ENCODE peak calls at places on chromosomes 12 and 14, in seven cellular contexts. One of them, this sample, is unnamed.

GRCh38 chr12:28742791-28743190 is 406.3 kb upstream of the FAR2 start:
- DNase-seq in heart left ventricle: no peak
- DNase-seq in uterus: no peak
- DNase-seq in endothelial cell: no peak
- DNase-seq in fibroblast of lung: no peak
- DNase-seq in left lung: no peak
- DNase-seq in choroid plexus epithelial cell: peak
- DNase-seq in this sample: no peak

GRCh38 chr12:25501565-25501964 is 51.5 kb downstream of the LMNTD1 start:
- DNase-seq in heart left ventricle: no peak
- DNase-seq in uterus: no peak
- DNase-seq in endothelial cell: no peak
- DNase-seq in fibroblast of lung: no peak
- DNase-seq in left lung: no peak
- DNase-seq in choroid plexus epithelial cell: peak
- DNase-seq in this sample: no peak

GRCh38 chr12:91819132-91819447 is 326.6 kb downstream of the BTG1 start:
- DNase-seq in heart left ventricle: no peak
- DNase-seq in uterus: peak
- DNase-seq in endothelial cell: no peak
- DNase-seq in fibroblast of lung: peak
- DNase-seq in left lung: no peak
- DNase-seq in choroid plexus epithelial cell: no peak
- DNase-seq in this sample: no peak

GRCh38 chr12:10901427-10901826 is 7.9 kb downstream of the TAS2R13 start:
- DNase-seq in heart left ventricle: no peak
- DNase-seq in uterus: no peak
- DNase-seq in endothelial cell: no peak
- DNase-seq in fibroblast of lung: no peak
- DNase-seq in left lung: no peak
- DNase-seq in choroid plexus epithelial cell: peak
- DNase-seq in this sample: no peak

GRCh38 chr12:109744026-109744425 is 30.4 kb downstream of the FAM222A start:
- DNase-seq in heart left ventricle: no peak
- DNase-seq in uterus: peak
- DNase-seq in endothelial cell: no peak
- DNase-seq in fibroblast of lung: no peak
- DNase-seq in left lung: peak
- DNase-seq in choroid plexus epithelial cell: no peak
- DNase-seq in this sample: no peak

GRCh38 chr14:21647380-21647779 is 6.3 kb upstream of the OR4E2 start:
- DNase-seq in heart left ventricle: no peak
- DNase-seq in uterus: no peak
- DNase-seq in endothelial cell: no peak
- DNase-seq in fibroblast of lung: no peak
- DNase-seq in left lung: no peak
- DNase-seq in choroid plexus epithelial cell: peak
- DNase-seq in this sample: no peak

GRCh38 chr14:67987596-67987995 is 168.0 kb downstream of the RAD51B start:
- DNase-seq in heart left ventricle: no peak
- DNase-seq in uterus: peak
- DNase-seq in endothelial cell: no peak
- DNase-seq in fibroblast of lung: peak
- DNase-seq in left lung: no peak
- DNase-seq in choroid plexus epithelial cell: peak
- DNase-seq in this sample: no peak

GRCh38 chr14:23633160-23633701 is 2.9 kb upstream of the DHRS2 start:
- DNase-seq in heart left ventricle: no peak
- DNase-seq in uterus: no peak
- DNase-seq in endothelial cell: peak
- DNase-seq in fibroblast of lung: no peak
- DNase-seq in left lung: no peak
- DNase-seq in choroid plexus epithelial cell: peak
- DNase-seq in this sample: no peak

GRCh38 chr14:56137842-56138241 is 19.6 kb downstream of the PELI2 start:
- DNase-seq in heart left ventricle: no peak
- DNase-seq in uterus: no peak
- DNase-seq in endothelial cell: no peak
- DNase-seq in fibroblast of lung: no peak
- DNase-seq in left lung: no peak
- DNase-seq in choroid plexus epithelial cell: no peak
- DNase-seq in this sample: no peak

GRCh38 chr14:52342849-52343606 is 28.9 kb downstream of the PTGER2 start:
- DNase-seq in heart left ventricle: no peak
- DNase-seq in uterus: no peak
- DNase-seq in endothelial cell: no peak
- DNase-seq in fibroblast of lung: peak
- DNase-seq in left lung: no peak
- DNase-seq in choroid plexus epithelial cell: peak
- DNase-seq in this sample: no peak

GRCh38 chr14:94036328-94037167 is 10.4 kb downstream of the OTUB2 start:
- DNase-seq in heart left ventricle: peak
- DNase-seq in uterus: peak
- DNase-seq in endothelial cell: peak
- DNase-seq in fibroblast of lung: peak
- DNase-seq in left lung: no peak
- DNase-seq in choroid plexus epithelial cell: peak
- DNase-seq in this sample: peak

GRCh38 chr14:32702571-32702970 is 236.1 kb upstream of the NPAS3 start:
- DNase-seq in heart left ventricle: peak
- DNase-seq in uterus: peak
- DNase-seq in endothelial cell: peak
- DNase-seq in fibroblast of lung: no peak
- DNase-seq in left lung: peak
- DNase-seq in choroid plexus epithelial cell: no peak
- DNase-seq in this sample: no peak

GRCh38 chr12:116708826-116709756 is 28.8 kb downstream of the SPRING1 start:
- DNase-seq in heart left ventricle: peak
- DNase-seq in uterus: peak
- DNase-seq in endothelial cell: peak
- DNase-seq in fibroblast of lung: peak
- DNase-seq in left lung: no peak
- DNase-seq in choroid plexus epithelial cell: peak
- DNase-seq in this sample: peak
- TF ChIP-seq CTCF in heart left ventricle: peak
- TF ChIP-seq CTCF in uterus: peak
- TF ChIP-seq CTCF in endothelial cell: no peak
- TF ChIP-seq CTCF in fibroblast of lung: peak
- TF ChIP-seq CTCF in left lung: peak
- TF ChIP-seq CTCF in choroid plexus epithelial cell: peak
- TF ChIP-seq CTCF in this sample: peak

GRCh38 chr14:89851031-89851430 is 103.5 kb downstream of the EFCAB11 start:
- DNase-seq in heart left ventricle: no peak
- DNase-seq in uterus: no peak
- DNase-seq in endothelial cell: no peak
- DNase-seq in fibroblast of lung: peak
- DNase-seq in left lung: no peak
- DNase-seq in choroid plexus epithelial cell: peak
- DNase-seq in this sample: no peak
- TF ChIP-seq CTCF in heart left ventricle: no peak
- TF ChIP-seq CTCF in uterus: no peak
- TF ChIP-seq CTCF in endothelial cell: no peak
- TF ChIP-seq CTCF in fibroblast of lung: no peak
- TF ChIP-seq CTCF in left lung: no peak
- TF ChIP-seq CTCF in choroid plexus epithelial cell: no peak
- TF ChIP-seq CTCF in this sample: no peak

GRCh38 chr12:84492381-84492883 is 420.2 kb downstream of the SLC6A15 start:
- DNase-seq in heart left ventricle: no peak
- DNase-seq in uterus: no peak
- DNase-seq in endothelial cell: no peak
- DNase-seq in fibroblast of lung: no peak
- DNase-seq in left lung: no peak
- DNase-seq in choroid plexus epithelial cell: no peak
- DNase-seq in this sample: no peak

GRCh38 chr12:84502180-84502857 is 410.3 kb downstream of the SLC6A15 start:
- DNase-seq in heart left ventricle: no peak
- DNase-seq in uterus: no peak
- DNase-seq in endothelial cell: no peak
- DNase-seq in fibroblast of lung: no peak
- DNase-seq in left lung: no peak
- DNase-seq in choroid plexus epithelial cell: no peak
- DNase-seq in this sample: no peak

GRCh38 chr12:84502907-84503787 is 409.5 kb downstream of the SLC6A15 start:
- DNase-seq in heart left ventricle: no peak
- DNase-seq in uterus: no peak
- DNase-seq in endothelial cell: peak
- DNase-seq in fibroblast of lung: peak
- DNase-seq in left lung: no peak
- DNase-seq in choroid plexus epithelial cell: peak
- DNase-seq in this sample: peak

DNA sequence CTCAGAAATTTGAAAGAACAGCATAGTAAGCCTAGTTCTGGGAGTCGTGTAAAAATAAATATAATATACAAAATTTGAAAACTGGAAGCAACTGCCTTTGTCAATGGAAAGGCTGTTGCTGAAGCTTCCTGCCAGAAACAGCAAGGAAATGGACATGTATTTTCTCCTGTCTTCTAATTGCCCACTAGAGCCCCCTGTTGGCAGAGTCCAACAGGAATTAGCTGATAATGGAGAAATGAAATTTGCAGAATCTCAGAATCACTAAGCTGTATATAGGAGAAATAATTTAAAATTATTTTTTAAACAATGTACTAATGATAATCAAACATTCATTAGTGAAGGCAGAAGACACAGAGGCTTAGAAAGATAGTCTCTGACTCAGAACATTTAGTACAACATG is 414.8 kb downstream of the SLC6A15 start:
- DNase-seq in heart left ventricle: no peak
- DNase-seq in uterus: no peak
- DNase-seq in endothelial cell: no peak
- DNase-seq in fibroblast of lung: peak
- DNase-seq in left lung: no peak
- DNase-seq in choroid plexus epithelial cell: peak
- DNase-seq in this sample: no peak
- TF ChIP-seq CTCF in heart left ventricle: no peak
- TF ChIP-seq CTCF in uterus: no peak
- TF ChIP-seq CTCF in endothelial cell: no peak
- TF ChIP-seq CTCF in fibroblast of lung: peak
- TF ChIP-seq CTCF in left lung: no peak
- TF ChIP-seq CTCF in choroid plexus epithelial cell: peak
- TF ChIP-seq CTCF in this sample: no peak

DNA sequence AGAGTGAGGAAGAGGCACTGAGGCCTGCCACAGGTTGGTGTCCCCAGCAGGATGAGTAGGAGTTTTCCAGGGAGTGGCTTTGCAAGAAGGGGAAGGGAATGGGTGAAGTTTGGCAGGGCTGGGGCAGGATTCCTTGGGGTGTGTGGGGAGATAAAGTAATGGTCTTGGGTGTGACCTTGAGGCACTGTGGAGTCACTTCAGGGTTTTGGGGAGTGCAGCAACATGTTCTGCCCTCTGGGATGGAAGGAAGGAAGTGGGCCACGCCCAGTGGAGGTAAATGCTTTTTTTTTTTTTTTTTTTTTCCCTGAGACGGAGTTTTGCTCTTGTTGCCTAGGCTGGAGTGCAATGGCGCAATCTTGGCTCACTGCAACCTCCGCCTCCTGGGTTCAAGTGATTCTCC is 108.9 kb downstream of the ADCK1 start:
- DNase-seq in heart left ventricle: no peak
- DNase-seq in uterus: no peak
- DNase-seq in endothelial cell: no peak
- DNase-seq in fibroblast of lung: no peak
- DNase-seq in left lung: no peak
- DNase-seq in choroid plexus epithelial cell: no peak
- DNase-seq in this sample: no peak
- TF ChIP-seq CTCF in heart left ventricle: no peak
- TF ChIP-seq CTCF in uterus: no peak
- TF ChIP-seq CTCF in endothelial cell: no peak
- TF ChIP-seq CTCF in fibroblast of lung: no peak
- TF ChIP-seq CTCF in left lung: no peak
- TF ChIP-seq CTCF in choroid plexus epithelial cell: no peak
- TF ChIP-seq CTCF in this sample: no peak

GRCh38 chr12:6085841-6086240 is 38.6 kb downstream of the VWF start:
- DNase-seq in heart left ventricle: no peak
- DNase-seq in uterus: no peak
- DNase-seq in endothelial cell: no peak
- DNase-seq in fibroblast of lung: no peak
- DNase-seq in left lung: no peak
- DNase-seq in choroid plexus epithelial cell: no peak
- DNase-seq in this sample: no peak
- TF ChIP-seq CTCF in heart left ventricle: no peak
- TF ChIP-seq CTCF in uterus: no peak
- TF ChIP-seq CTCF in endothelial cell: no peak
- TF ChIP-seq CTCF in fibroblast of lung: no peak
- TF ChIP-seq CTCF in left lung: no peak
- TF ChIP-seq CTCF in choroid plexus epithelial cell: no peak
- TF ChIP-seq CTCF in this sample: no peak